ENCODE peak calls at places on chromosomes 4 and X, in six cellular contexts. U is gastrocnemius medialis, H is testis, F is IMR-90, T is right lobe of liver, L is HCT116. A is an unnamed sample.

GRCh38 chr4:93187892-93188291 is 640.7 kb upstream of the ATOH1 start:
- DNase-seq in U (no peak), H (no peak), F (no peak), T (no peak), L (no peak), A (no peak)

GRCh38 chr4:751676-752075 is 46.0 kb downstream of the PCGF3 start:
- DNase-seq in U (no peak), H (no peak), F (no peak), T (no peak), L (no peak), A (no peak)

GRCh38 chrX:13808865-13809264 is 8.0 kb downstream of the GPM6B start:
- DNase-seq in U (no peak), H (no peak), F (no peak), T (no peak), L (no peak), A (no peak)

GRCh38 chr4:14177987-14178386 is 550.5 kb upstream of the BOD1L1 start:
- DNase-seq in U (no peak), H (no peak), F (no peak), T (no peak), L (no peak), A (no peak)

GRCh38 chrX:136691028-136691809 is 43.3 kb downstream of the CD40LG start:
- DNase-seq in U (no peak), H (no peak), F (peak; percentile 15), T (no peak), L (no peak), A (peak; percentile 3)

GRCh38 chrX:24963823-24964222 is 51.9 kb downstream of the ARX start:
- DNase-seq in U (no peak), H (no peak), F (no peak), T (no peak), L (no peak), A (no peak)

GRCh38 chr4:13654158-13654797 is 26.8 kb upstream of the BOD1L1 start:
- DNase-seq in U (peak; percentile 42), H (peak; percentile 92), F (peak; percentile 68), T (peak; percentile 85), L (no peak), A (peak; percentile 72)

GRCh38 chr4:40475609-40476008 is 140.5 kb downstream of the CHRNA9 start:
- DNase-seq in U (no peak), H (no peak), F (no peak), T (no peak), L (no peak), A (no peak)

GRCh38 chr4:9880411-9881197 is 99.2 kb downstream of the DRD5 start:
- DNase-seq in U (no peak), H (peak; percentile 16), F (no peak), T (no peak), L (no peak), A (no peak)

GRCh38 chr4:8220661-8221446 is 21.8 kb downstream of the SH3TC1 start:
- DNase-seq in U (no peak), H (no peak), F (no peak), T (no peak), L (no peak), A (no peak)
- TF ChIP-seq POLR2A in U (no peak), H (no peak), F (no peak), T (no peak), L (no peak), A (no peak)

GRCh38 chrX:131763674-131764073 is 219.8 kb downstream of the OR13H1 start:
- DNase-seq in U (no peak), H (no peak), F (peak; percentile 85), T (peak; percentile 53), L (no peak), A (no peak)
- TF ChIP-seq POLR2A in U (no peak), H (no peak), F (no peak), T (no peak), L (no peak), A (no peak)

DNA sequence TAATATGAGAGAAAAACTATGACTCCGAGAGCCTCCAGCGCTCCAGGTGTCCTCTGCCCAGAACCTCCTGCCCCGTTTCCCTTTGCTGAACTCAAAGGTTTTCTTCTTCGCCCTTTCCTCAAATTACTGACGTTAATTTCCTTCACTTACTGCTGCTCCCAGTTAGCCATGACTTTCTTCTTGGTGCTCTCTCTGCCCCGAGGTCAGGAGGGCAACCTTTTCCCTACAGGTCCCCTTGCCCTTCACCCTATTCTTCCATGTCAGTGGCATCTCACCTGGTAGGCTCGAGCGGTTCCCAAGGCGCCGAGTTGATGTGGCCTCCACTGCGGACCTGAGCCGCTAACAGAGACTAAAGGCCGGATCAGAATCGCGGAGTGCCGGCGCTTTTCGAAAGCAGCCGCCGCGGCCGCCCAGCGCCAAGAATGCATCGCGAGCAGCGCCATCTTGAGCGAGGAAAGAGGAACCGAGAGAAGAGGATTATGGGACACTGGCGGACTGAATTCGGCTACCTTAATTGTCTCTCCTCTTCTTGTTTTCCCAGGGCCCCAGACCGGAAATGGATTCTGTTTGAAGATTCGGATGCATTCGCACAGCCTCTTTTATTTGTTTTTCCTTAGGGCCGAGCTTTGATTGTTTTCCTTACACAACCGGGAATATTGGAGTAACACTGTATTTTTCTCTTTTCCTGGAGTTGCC is at the start of gene ABCB7:
- DNase-seq in U (peak; percentile 53), H (peak; percentile 84), F (peak; percentile 67), T (peak; percentile 37), L (peak; percentile 35), A (peak; percentile 83)
- TF ChIP-seq POLR2A in U (peak; percentile 10), H (no peak), F (no peak), T (peak; percentile 40), L (peak; percentile 44), A (peak; percentile 69)

GRCh38 chr4:51909236-51909703 is 66.3 kb downstream of the DCUN1D4 start:
- DNase-seq in U (no peak), H (no peak), F (no peak), T (peak; percentile 73), L (no peak), A (no peak)

GRCh38 chr4:51901363-51901762 is 58.4 kb downstream of the DCUN1D4 start:
- DNase-seq in U (no peak), H (no peak), F (no peak), T (no peak), L (no peak), A (no peak)

GRCh38 chr4:51907001-51907669 is 64.2 kb downstream of the DCUN1D4 start:
- DNase-seq in U (no peak), H (no peak), F (no peak), T (no peak), L (no peak), A (no peak)

GRCh38 chr4:51906167-51906647 is 63.3 kb downstream of the DCUN1D4 start:
- DNase-seq in U (no peak), H (no peak), F (peak; percentile 47), T (no peak), L (no peak), A (no peak)
- TF ChIP-seq POLR2A in U (no peak), H (no peak), F (no peak), T (no peak), L (no peak), A (no peak)

DNA sequence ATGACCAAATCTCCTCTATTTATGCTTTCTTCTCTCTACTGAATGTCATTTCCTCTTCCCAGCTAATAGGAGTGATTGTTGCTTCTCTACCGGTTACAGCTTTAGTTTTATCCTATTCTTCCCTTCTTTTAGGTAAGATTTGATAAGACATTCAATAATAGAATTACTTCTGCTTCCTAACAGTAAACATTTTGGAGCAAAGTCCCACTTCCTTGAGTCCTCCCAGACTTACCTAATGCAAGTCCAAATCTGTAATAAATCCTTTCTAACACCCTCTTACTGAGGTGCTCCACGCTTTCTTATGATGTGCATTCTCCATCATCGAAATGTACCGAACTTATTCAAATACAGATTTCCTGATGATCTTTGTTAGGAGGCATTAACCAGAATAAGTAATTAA is 79.2 kb upstream of the GPM6A start:
- DNase-seq in U (no peak), H (no peak), F (no peak), T (no peak), L (no peak), A (no peak)
- TF ChIP-seq POLR2A in U (no peak), H (no peak), F (no peak), T (no peak), L (no peak), A (no peak)